ENCODE peak calls at places on chromosomes 5 and 9, in six cellular contexts. L, R, U, E, F and W are unnamed samples.

GRCh38 chr5:64818245-64818644 is 49.5 kb downstream of the CWC27 start:
- DNase-seq in L (no peak), R (no peak), U (no peak), E (no peak), F (no peak), W (no peak)

GRCh38 chr5:71780597-71780996 is 61.5 kb downstream of the CARTPT start:
- DNase-seq in L (no peak), R (no peak), U (no peak), E (no peak), F (no peak), W (no peak)

GRCh38 chr5:14720236-14720923 is 55.9 kb downstream of the OTULIN start:
- DNase-seq in L (no peak), R (no peak), U (no peak), E (no peak), F (peak; percentile 76), W (no peak)

GRCh38 chr9:32533338-32533737 is 7.3 kb upstream of the RIGI start:
- DNase-seq in L (no peak), R (no peak), U (no peak), E (no peak), F (peak; percentile 10), W (no peak)

GRCh38 chr9:95726756-95727155 is 148.7 kb upstream of the ERCC6L2 start:
- DNase-seq in L (no peak), R (no peak), U (no peak), E (peak; percentile 63), F (peak; percentile 59), W (no peak)

GRCh38 chr5:9209846-9210547 is 335.9 kb downstream of the SEMA5A start:
- DNase-seq in L (no peak), R (no peak), U (no peak), E (no peak), F (peak; percentile 40), W (no peak)

GRCh38 chr9:13264788-13265187 is 14.7 kb downstream of the MPDZ start:
- DNase-seq in L (no peak), R (no peak), U (no peak), E (no peak), F (no peak), W (no peak)

GRCh38 chr5:134446938-134447337 is 35.3 kb upstream of the CDKN2AIPNL start:
- DNase-seq in L (peak; percentile 44), R (no peak), U (no peak), E (peak; percentile 76), F (no peak), W (no peak)

GRCh38 chr5:75890546-75890945 is 173.3 kb upstream of the POC5 start:
- DNase-seq in L (no peak), R (no peak), U (no peak), E (no peak), F (no peak), W (no peak)

GRCh38 chr5:116759860-116760644 is 185.4 kb upstream of the SEMA6A start:
- DNase-seq in L (no peak), R (no peak), U (no peak), E (no peak), F (no peak), W (no peak)

GRCh38 chr5:129400395-129400983 is 59.6 kb upstream of the ADAMTS19 start:
- DNase-seq in L (no peak), R (no peak), U (no peak), E (no peak), F (no peak), W (no peak)

GRCh38 chr9:7965091-7965490 is 165.5 kb upstream of the DMAC1 start:
- DNase-seq in L (no peak), R (no peak), U (no peak), E (no peak), F (no peak), W (no peak)

GRCh38 chr9:95876595-95876994 is 1.1 kb downstream of the ERCC6L2 start:
- DNase-seq in L (no peak), R (no peak), U (no peak), E (no peak), F (peak; percentile 22), W (no peak)

GRCh38 chr5:113162770-113163169 is 186.2 kb downstream of the DCP2 start:
- DNase-seq in L (no peak), R (no peak), U (no peak), E (no peak), F (peak; percentile 65), W (no peak)

GRCh38 chr5:65077653-65078052 is 308.9 kb downstream of the CWC27 start:
- DNase-seq in L (no peak), R (no peak), U (no peak), E (no peak), F (no peak), W (no peak)

GRCh38 chr5:173633304-173633703 is 16.9 kb upstream of the BOD1 start:
- DNase-seq in L (no peak), R (no peak), U (no peak), E (no peak), F (no peak), W (no peak)

GRCh38 chr9:134570151-134570621 is 71.4 kb upstream of the COL5A1 start:
- DNase-seq in L (no peak), R (peak; percentile 8), U (peak; percentile 2), E (peak; percentile 26), F (no peak), W (no peak)

GRCh38 chr9:6902423-6902822 is 144.7 kb downstream of the KDM4C start:
- DNase-seq in L (no peak), R (no peak), U (no peak), E (no peak), F (peak; percentile 9), W (no peak)

GRCh38 chr5:33046091-33046490 is 335.0 kb downstream of the NPR3 start:
- DNase-seq in L (no peak), R (no peak), U (no peak), E (no peak), F (no peak), W (no peak)

GRCh38 chr5:132498152-132498551 is 7.6 kb upstream of the IRF1 start:
- DNase-seq in L (peak; percentile 26), R (peak; percentile 54), U (no peak), E (peak; percentile 38), F (peak; percentile 75), W (peak; percentile 30)

GRCh38 chr5:61339764-61340163 is 7.7 kb downstream of the ZSWIM6 start:
- DNase-seq in L (no peak), R (no peak), U (no peak), E (no peak), F (no peak), W (no peak)

GRCh38 chr5:180641566-180641900 is 7.9 kb downstream of the FLT4 start:
- DNase-seq in L (no peak), R (peak; percentile 5), U (no peak), E (no peak), F (no peak), W (no peak)

GRCh38 chr5:174751154-174751990 is 27.0 kb downstream of the MSX2 start:
- DNase-seq in L (no peak), R (no peak), U (no peak), E (peak; percentile 59), F (no peak), W (no peak)

GRCh38 chr5:149732500-149733128 is 2.5 kb downstream of the PPARGC1B start:
- DNase-seq in L (peak; percentile 82), R (peak; percentile 50), U (peak; percentile 74), E (peak; percentile 47), F (no peak), W (no peak)
- H3K27ac ChIP-seq in L (peak overlapping the region; percentile 92), R (peak overlapping the region; percentile 78), U (peak overlapping the region; percentile 96), E (peak overlapping the region; percentile 73), F (no peak overlapping the region), W (no peak overlapping the region)

DNA sequence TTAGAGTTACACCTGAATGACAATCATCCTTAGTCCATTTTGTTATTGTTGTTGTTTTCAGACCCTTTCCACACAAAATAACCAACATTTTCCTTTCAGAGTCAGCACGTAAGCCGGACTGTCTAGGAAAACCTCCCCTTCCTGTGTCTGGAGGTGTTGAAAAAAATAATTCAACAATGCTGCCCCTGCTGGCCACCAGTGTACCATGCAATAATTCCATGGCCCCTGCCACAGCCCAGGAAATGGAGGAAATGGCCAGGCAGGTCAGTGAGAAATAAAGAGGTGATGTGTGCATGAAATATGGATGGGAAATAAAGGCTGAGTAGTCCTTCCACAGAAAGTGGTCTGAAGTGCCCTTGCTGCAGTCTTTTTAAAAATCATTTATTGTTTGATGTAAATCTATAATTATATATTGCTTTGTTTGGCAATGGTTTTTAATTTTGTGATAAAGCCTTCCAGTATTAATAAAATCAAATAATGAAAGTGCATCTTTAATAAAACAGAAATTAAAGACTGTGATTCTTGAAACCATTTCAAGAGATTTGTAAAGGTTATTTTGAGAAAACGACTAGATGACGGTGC is 152.8 kb upstream of the PAPPA start:
- DNase-seq in L (peak; percentile 17), R (no peak), U (no peak), E (peak; percentile 37), F (no peak), W (no peak)
- TF ChIP-seq CTCF in L (peak; percentile 33), R (peak; percentile 21), U (peak; percentile 44), E (peak; percentile 42), F (peak; percentile 34), W (peak; percentile 20)

GRCh38 chr9:37486256-37486615 is 488 bp downstream of the POLR1E start:
- DNase-seq in L (no peak), R (no peak), U (no peak), E (no peak), F (no peak), W (no peak)

GRCh38 chr9:37485389-37486255 is at the start of gene POLR1E:
- DNase-seq in L (peak; percentile 97), R (peak; percentile 93), U (peak; percentile 93), E (peak; percentile 96), F (peak; percentile 89), W (peak; percentile 68)

GRCh38 chr9:37491939-37492338 is 6.2 kb downstream of the POLR1E start:
- DNase-seq in L (no peak), R (no peak), U (no peak), E (no peak), F (no peak), W (no peak)

DNA sequence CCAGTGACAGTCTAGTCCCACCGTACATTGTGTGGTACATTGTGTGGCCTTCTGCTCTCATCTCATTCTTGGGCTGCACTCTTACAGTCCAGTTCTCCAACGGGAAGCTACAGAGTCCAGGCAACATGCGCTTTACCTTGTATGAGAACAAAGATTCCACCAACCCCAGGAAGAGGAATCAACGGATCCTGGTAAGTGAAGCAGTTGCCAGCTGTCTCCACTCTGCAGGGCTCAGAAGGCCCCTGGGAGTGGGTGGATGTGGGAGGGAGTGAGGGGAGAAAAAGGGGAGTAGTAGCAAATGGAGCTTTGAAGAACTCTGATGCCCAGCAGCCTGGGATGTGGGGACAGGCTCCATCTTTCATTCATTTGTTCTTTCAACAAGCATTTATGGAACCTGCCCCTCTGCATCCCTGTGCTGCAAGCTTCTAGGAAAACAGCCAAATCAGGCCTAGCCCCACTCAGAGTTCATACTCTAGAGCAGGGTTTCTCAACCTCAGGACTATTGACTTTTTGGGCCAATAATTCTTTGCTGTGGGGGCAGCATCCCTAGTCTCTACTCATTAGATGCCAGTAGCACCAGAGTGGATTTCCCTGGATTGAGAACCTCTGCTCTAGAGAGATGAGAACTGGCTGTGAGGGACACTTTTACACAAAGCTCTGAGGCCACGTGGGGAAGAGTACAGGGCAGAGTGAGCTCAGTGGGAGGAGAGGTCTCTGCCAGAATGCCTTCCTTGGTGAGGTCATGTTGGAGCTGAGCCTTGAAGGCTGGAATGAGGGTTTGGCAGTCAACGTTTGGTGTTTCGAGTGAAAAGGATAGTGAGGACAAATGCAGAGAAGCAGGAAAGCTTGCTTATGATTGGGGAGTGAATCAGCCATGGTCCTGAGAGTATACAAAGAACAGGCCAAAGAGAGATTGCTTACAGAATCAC is 1.1 kb downstream of the POLR1E start:
- DNase-seq in L (no peak), R (peak; percentile 70), U (peak; percentile 69), E (peak; percentile 65), F (peak; percentile 98), W (peak; percentile 54)
- H3K27ac ChIP-seq in L (peak overlapping the region; percentile 15), R (peak overlapping the region; percentile 83), U (peak overlapping the region; percentile 82), E (peak overlapping the region; percentile 58), F (peak overlapping the region; percentile 76), W (peak overlapping the region; percentile 93)

GRCh38 chr5:23330726-23331125 is 176.7 kb upstream of the PRDM9 start:
- DNase-seq in L (no peak), R (no peak), U (no peak), E (no peak), F (no peak), W (no peak)

GRCh38 chr5:23332650-23333251 is 174.7 kb upstream of the PRDM9 start:
- DNase-seq in L (no peak), R (no peak), U (no peak), E (peak; percentile 18), F (no peak), W (no peak)
- TF ChIP-seq CTCF in L (no peak), R (no peak), U (no peak), E (peak; percentile 44), F (no peak), W (no peak)